ENCODE peak calls at places on chromosome 10, in four cellular contexts. Z, R, I and K are unnamed samples.

GRCh38 chr10:118764195-118764594 is 9.4 kb upstream of the CACUL1 start:
- DNase-seq in Z (no peak), R (no peak), I (no peak), K (no peak)

GRCh38 chr10:480928-481551 is 208.4 kb downstream of the DIP2C start:
- DNase-seq in Z (peak), R (peak), I (no peak), K (no peak)

GRCh38 chr10:30158325-30158960 is 99.1 kb upstream of the JCAD start:
- DNase-seq in Z (no peak), R (no peak), I (no peak), K (no peak)

GRCh38 chr10:93221171-93221496 is 147.4 kb downstream of the CYP26A1 start:
- DNase-seq in Z (no peak), R (no peak), I (no peak), K (no peak)

GRCh38 chr10:72062341-72062740 is 26.0 kb downstream of the SPOCK2 start:
- DNase-seq in Z (no peak), R (peak), I (no peak), K (no peak)

GRCh38 chr10:124075116-124075955 is 18.1 kb downstream of the CHST15 start:
- DNase-seq in Z (no peak), R (peak), I (no peak), K (no peak)

GRCh38 chr10:1211844-1212570 is 155.8 kb downstream of the WDR37 start:
- DNase-seq in Z (peak), R (no peak), I (no peak), K (no peak)

GRCh38 chr10:72509206-72509799 is 116.6 kb downstream of the MICU1 start:
- DNase-seq in Z (no peak), R (no peak), I (no peak), K (no peak)

GRCh38 chr10:31121797-31122586 is 90.3 kb upstream of the ZNF438 start:
- DNase-seq in Z (no peak), R (no peak), I (no peak), K (no peak)

GRCh38 chr10:32379314-32379949 is 32.5 kb upstream of the EPC1 start:
- DNase-seq in Z (no peak), R (no peak), I (no peak), K (no peak)

DNA sequence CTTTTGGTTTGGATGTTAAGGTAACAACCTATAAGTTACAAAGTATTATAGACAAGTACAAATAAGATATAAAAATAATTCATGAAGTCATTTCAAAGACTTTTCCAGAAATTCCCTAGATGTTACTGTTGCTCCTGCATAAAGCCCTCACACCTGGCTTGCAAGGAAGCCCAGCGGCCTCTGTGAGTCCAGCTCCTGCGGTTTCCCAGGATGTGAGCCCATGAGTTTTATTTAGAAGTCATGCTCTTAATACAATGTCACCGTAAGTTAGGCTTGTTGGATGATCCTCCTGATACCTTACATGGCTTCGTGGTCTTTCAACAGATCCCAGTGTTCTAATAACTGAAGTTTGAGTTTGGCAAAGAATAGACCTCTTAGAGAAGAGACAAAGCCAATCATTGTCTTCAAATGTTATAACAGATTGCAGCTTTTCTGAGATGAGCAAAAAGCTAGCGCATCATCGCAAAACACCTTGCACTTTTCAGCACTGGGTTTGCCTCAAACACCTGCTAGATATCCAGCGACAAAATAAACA is 3.7 kb downstream of the FAM171A1 start:
- DNase-seq in Z (no peak), R (no peak), I (no peak), K (no peak)
- H3K27ac ChIP-seq in Z (no peak), R (no peak), I (no peak), K (no peak)

DNA sequence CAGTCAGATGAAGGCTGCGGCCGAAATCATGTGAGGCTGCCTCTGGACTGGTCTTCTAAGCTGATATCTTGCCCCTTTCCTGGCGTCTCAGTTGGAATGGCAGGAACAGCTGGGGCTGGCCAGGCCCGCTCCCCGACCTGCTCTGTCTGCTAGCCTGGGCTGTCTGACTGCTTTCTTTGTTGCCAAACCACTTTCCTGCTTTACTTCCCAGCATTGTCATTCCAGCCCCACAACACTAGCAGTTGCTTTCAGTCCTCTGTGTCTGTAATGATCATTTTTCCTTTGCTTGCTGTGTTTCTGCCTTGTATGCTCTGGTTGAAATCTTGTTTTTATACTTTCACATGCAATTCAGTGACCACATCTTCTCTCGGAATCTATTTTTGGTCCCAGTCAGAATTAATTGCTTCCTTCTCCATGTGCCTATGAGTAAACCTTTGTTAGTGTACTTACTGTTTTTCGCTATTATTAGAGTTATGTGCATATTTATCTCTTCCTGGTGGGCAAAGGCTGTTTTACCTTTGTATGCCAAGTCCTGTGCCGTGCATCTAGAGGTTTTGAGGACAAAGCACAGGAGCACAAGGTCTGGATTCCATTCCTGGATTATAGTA is 21.6 kb downstream of the PRPF18 start:
- DNase-seq in Z (no peak), R (no peak), I (no peak), K (no peak)
- H3K27ac ChIP-seq in Z (no peak), R (no peak), I (no peak), K (no peak)

GRCh38 chr10:4555920-4556319 is 270.1 kb upstream of the AKR1E2 start:
- DNase-seq in Z (no peak), R (no peak), I (no peak), K (no peak)
- H3K27ac ChIP-seq in Z (no peak), R (no peak), I (no peak), K (no peak)

GRCh38 chr10:16968722-16969055 is 151.5 kb upstream of the RSU1 start:
- DNase-seq in Z (no peak), R (no peak), I (no peak), K (no peak)
- H3K27ac ChIP-seq in Z (peak), R (peak), I (peak), K (no peak)

DNA sequence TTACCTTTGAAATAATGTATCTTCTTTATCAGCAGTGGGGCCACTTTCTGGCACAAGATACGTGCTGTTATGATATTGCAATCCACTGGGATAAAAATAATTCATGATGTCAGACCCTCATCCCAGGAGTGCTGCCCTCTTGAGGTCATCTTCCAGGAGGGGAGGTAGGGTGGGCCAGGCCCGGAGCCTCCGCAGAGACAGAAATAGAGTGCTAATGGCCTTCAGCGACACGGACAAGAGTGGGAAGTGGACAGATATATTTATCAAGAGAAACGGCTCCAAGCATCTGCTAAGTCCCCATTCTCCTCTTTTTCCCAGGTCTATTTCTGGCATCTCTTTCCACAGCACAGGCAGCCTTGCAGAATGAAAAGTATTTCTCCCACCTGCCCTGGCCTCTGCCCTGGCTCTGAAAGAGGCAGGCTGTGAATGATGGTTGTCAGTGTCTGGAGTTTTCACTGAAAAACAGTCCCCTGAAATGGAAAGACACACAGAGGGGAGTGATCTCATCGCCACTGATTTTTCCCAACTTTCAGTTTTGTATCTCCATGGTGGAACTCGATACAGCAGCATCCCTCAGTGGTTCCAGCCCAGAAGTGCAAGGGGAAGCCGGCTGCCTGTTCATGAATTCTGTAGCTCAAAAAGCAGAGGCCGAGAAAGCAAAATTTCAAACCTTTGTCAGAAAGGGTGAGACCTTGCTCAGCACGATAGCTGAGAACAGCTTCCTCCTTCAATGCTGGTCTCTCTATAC is 251.7 kb upstream of the MYO3A start:
- DNase-seq in Z (no peak), R (peak), I (no peak), K (no peak)
- H3K27ac ChIP-seq in Z (no peak), R (peak), I (no peak), K (no peak)

GRCh38 chr10:132462463-132463332 is 65.7 kb downstream of the PWWP2B start:
- DNase-seq in Z (peak), R (no peak), I (no peak), K (no peak)
- H3K27ac ChIP-seq in Z (peak), R (no peak), I (peak), K (no peak)

GRCh38 chr10:79300711-79301110 is 46.6 kb upstream of the PPIF start:
- DNase-seq in Z (no peak), R (no peak), I (no peak), K (no peak)

GRCh38 chr10:79301754-79302530 is 45.3 kb upstream of the PPIF start:
- DNase-seq in Z (no peak), R (no peak), I (no peak), K (no peak)

GRCh38 chr10:79298403-79299244 is 48.6 kb upstream of the PPIF start:
- DNase-seq in Z (peak), R (peak), I (peak), K (no peak)

GRCh38 chr10:79296431-79296830 is 50.8 kb upstream of the PPIF start:
- DNase-seq in Z (no peak), R (no peak), I (no peak), K (no peak)

DNA sequence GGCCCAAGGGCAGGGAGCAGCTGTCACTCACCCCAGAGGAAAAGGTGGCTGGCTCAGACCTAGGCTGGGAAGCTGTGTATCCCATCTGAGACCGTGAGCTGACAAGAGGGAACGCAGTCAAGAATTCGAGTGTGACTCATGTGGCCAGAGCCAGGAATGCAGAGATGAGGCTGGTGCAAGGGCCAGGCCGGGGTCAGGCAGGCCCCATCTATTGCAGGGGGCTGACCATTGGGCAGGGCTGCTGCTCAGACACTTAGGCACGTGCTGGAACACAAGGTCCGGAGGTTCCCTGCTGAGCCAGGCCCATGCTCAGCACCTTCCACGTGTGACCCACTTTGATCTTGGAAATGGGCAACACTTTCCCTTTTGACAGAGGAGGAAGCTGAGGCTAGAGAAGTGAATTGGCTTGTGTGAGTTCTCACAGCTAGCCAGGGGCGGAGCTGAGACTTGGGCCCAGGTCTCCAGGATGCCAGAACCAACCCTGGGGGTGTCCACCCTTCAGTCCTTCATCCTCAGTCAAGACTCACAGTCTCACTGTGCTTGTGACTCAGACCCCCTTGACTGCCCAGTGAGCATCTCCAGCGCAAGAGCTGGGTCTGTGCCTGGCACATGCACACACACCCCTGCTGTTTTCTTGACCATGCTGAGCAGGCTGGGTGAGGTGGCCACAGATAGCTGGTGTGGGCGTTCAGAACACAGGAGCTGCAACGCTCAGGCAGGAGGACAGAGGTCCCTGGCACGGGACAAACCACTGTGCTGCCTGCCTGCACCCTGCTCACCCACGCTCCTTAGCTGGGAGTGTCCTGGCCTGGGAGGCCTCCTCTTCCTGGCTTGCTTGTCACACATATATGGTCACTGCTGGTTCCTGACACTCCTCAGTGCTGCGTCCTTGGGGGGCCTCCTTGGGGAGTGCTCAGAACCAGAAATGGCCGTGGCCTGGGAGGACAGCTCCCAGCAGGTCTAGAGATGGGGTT is 47.6 kb upstream of the PPIF start:
- DNase-seq in Z (no peak), R (peak), I (no peak), K (no peak)
- H3K27ac ChIP-seq in Z (no peak), R (peak), I (peak), K (no peak)

DNA sequence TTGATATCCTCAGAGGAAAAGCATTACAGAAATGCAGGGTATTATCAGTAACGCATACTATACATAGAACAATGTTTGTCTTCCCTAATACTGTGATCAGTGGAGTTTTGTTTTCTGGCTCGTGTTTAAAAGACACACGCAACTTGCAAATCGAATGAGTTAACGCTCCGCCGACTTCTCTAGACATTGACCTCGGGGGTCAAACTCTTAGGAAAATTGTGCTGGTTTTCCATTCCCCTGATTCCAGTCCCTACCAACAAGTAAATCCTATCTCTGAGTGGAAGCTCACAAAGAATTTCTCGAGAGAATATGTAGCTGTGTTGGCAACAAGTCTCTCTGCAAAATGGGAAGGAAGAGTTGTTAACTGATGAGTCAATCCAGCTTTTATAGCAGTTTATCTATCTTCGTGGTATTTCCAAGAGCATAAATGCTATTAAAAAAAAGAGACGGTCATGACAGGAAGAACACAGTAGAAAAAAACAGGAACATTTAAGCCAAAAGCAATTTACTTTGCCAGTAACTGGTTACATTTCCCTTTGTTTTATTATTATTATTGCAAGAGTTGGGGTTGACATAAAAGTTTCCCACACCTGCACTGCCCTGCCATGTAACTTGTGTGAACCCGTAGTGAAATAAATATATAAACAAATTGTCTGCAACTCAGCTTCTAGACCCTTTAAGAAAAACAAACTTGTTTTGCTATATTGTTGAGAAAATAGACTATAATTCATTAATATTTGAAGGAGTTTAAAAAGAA is 144.4 kb downstream of the ARID5B start:
- DNase-seq in Z (no peak), R (no peak), I (no peak), K (no peak)
- H3K27ac ChIP-seq in Z (peak), R (peak), I (peak), K (peak)

DNA sequence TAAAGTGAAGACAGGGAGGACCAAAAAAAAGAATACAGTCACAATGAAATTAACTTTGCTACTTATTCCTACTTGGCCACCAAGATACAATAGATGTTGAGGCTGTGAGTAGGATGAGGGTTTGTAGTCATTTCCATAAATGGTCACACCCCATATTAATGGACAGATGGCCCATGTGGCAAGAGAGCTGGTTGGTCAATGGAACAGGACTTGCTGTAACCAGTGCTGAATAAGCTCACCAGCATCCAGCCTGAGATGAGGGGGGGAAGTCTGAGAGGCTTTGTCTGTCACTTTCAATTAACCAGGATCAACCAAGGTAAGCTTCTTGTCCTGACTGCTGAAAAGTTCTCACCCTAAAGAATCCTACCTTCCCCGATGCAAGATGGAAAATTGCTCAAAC is 130.4 kb upstream of the KCNMA1 start:
- DNase-seq in Z (no peak), R (no peak), I (no peak), K (no peak)
- H3K27ac ChIP-seq in Z (no peak), R (no peak), I (no peak), K (no peak)

DNA sequence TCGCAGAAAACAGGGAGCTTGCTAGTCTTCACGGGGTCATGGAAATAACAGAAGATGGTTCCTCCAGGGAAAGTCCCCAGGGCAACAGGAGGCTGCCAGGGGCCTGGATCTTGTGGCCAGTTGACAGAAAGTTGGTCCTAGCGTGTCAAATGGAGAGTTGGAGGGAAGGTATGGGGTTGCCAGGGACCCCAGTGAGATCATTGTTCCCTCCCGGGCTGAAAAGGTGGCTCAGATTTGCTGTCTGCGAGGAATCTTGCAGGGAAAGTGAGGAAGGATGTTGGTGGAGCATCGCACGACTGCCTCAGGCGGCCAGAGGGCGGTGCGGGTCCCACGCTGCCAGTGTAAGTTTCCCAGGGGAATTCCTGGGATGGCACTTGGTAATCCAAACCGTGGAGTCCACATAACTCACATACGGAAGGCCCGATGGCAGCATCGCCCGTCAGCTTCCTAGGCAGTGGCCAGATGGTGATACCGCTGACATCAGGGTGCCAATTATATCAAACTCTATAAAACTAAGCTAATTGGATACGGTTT is 189.7 kb downstream of the CELF2 start:
- DNase-seq in Z (no peak), R (no peak), I (no peak), K (no peak)
- H3K27ac ChIP-seq in Z (no peak), R (no peak), I (no peak), K (no peak)